ENCODE peak calls at places on chromosomes 16 and 17, in ten cellular contexts. V, E, N, G, B, S, J, A, C and H are unnamed samples.

GRCh38 chr17:66837883-66838665 is 3.2 kb downstream of the CACNG5 start:
- DNase-seq in V (no peak), E (no peak), N (no peak), G (no peak), B (no peak), S (no peak), J (no peak), A (no peak), C (no peak), H (no peak)

GRCh38 chr16:30875881-30876791 is 17.7 kb downstream of the BCL7C start:
- DNase-seq in V (peak; percentile 21), E (no peak), N (peak; percentile 32), G (peak; percentile 32), B (no peak), S (no peak), J (no peak), A (no peak), C (no peak), H (no peak)

GRCh38 chr17:63439682-63440081 is 6.4 kb downstream of the CYB561 start:
- DNase-seq in V (peak; percentile 68), E (no peak), N (no peak), G (no peak), B (no peak), S (no peak), J (no peak), A (no peak), C (no peak), H (no peak)

GRCh38 chr16:27304881-27305280 is 8.9 kb upstream of the IL4R start:
- DNase-seq in V (no peak), E (no peak), N (no peak), G (no peak), B (no peak), S (no peak), J (no peak), A (no peak), C (no peak), H (no peak)

GRCh38 chr17:40063915-40064531 is 1.3 kb downstream of the THRA start:
- DNase-seq in V (no peak), E (no peak), N (peak; percentile 77), G (no peak), B (no peak), S (no peak), J (no peak), A (no peak), C (peak; percentile 29), H (no peak)

GRCh38 chr17:67671492-67671891 is 46.2 kb upstream of the NOL11 start:
- DNase-seq in V (no peak), E (no peak), N (no peak), G (no peak), B (no peak), S (no peak), J (no peak), A (no peak), C (no peak), H (no peak)

GRCh38 chr16:89687092-89687940 is 827 bp downstream of the CDK10 start:
- DNase-seq in V (no peak), E (no peak), N (no peak), G (peak; percentile 42), B (no peak), S (no peak), J (peak; percentile 78), A (no peak), C (no peak), H (peak; percentile 84)

GRCh38 chr17:18235743-18236256 is 10.4 kb downstream of the LLGL1 start:
- DNase-seq in V (no peak), E (peak; percentile 63), N (peak; percentile 93), G (no peak), B (peak; percentile 88), S (no peak), J (no peak), A (peak; percentile 70), C (no peak), H (no peak)